ENCODE peak calls at places on chromosomes 13 and 19, in eight cellular contexts. P, B, Q, G, I, Z, T and N are unnamed samples.

GRCh38 chr13:63595811-63596210 is 2180.2 kb upstream of the PCDH20 start:
- DNase-seq in P (no peak), B (no peak), Q (no peak), G (no peak), I (no peak), Z (no peak), T (no peak), N (no peak)

GRCh38 chr19:33192010-33192409 is 2.1 kb upstream of the LRP3 start:
- DNase-seq in P (no peak), B (no peak), Q (no peak), G (peak), I (no peak), Z (no peak), T (no peak), N (no peak)

GRCh38 chr13:24680258-24680920 is at the start of gene ATP12A:
- DNase-seq in P (no peak), B (no peak), Q (peak), G (peak), I (peak), Z (no peak), T (no peak), N (peak)

GRCh38 chr13:94656766-94657165 is 55.1 kb downstream of the GPR180 start:
- DNase-seq in P (peak), B (peak), Q (peak), G (no peak), I (no peak), Z (peak), T (no peak), N (peak)

GRCh38 chr13:101785858-101786257 is 333.4 kb downstream of the ITGBL1 start:
- DNase-seq in P (peak), B (peak), Q (no peak), G (peak), I (no peak), Z (peak), T (no peak), N (peak)

GRCh38 chr19:54352041-54352440 is 12.7 kb downstream of the LAIR1 start:
- DNase-seq in P (no peak), B (no peak), Q (no peak), G (no peak), I (no peak), Z (no peak), T (no peak), N (no peak)

GRCh38 chr13:49439609-49440008 is 4.3 kb downstream of the CAB39L start:
- DNase-seq in P (no peak), B (no peak), Q (no peak), G (no peak), I (no peak), Z (no peak), T (no peak), N (no peak)

GRCh38 chr19:3642987-3643386 is 16.4 kb upstream of the CACTIN start:
- DNase-seq in P (peak), B (no peak), Q (peak), G (peak), I (no peak), Z (no peak), T (no peak), N (no peak)

GRCh38 chr19:49094505-49095482 is 9.5 kb downstream of the SNRNP70 start:
- DNase-seq in P (no peak), B (no peak), Q (no peak), G (no peak), I (no peak), Z (no peak), T (no peak), N (peak)

GRCh38 chr19:11581740-11582139 is 4.3 kb upstream of the ACP5 start:
- DNase-seq in P (no peak), B (no peak), Q (peak), G (no peak), I (no peak), Z (peak), T (no peak), N (no peak)

GRCh38 chr19:53394522-53394973 is 401 bp upstream of the ZNF765 start:
- DNase-seq in P (peak), B (peak), Q (no peak), G (peak), I (peak), Z (peak), T (no peak), N (no peak)

GRCh38 chr13:114161644-114162532 is 17.2 kb upstream of the CFAP97D2 start:
- DNase-seq in P (peak), B (no peak), Q (peak), G (no peak), I (peak), Z (peak), T (no peak), N (no peak)

GRCh38 chr13:19864018-19864338 is 529 bp upstream of the ZMYM5 start:
- DNase-seq in P (peak), B (peak), Q (peak), G (peak), I (peak), Z (peak), T (peak), N (peak)

GRCh38 chr13:37868691-37869505 is 674 bp downstream of the TRPC4 start:
- DNase-seq in P (peak), B (no peak), Q (no peak), G (peak), I (peak), Z (peak), T (no peak), N (peak)

GRCh38 chr13:96091164-96091931 is 1.4 kb downstream of the HS6ST3 start:
- DNase-seq in P (no peak), B (no peak), Q (no peak), G (peak), I (peak), Z (no peak), T (no peak), N (peak)

GRCh38 chr13:82330499-82330898 is 1551.8 kb downstream of the SLITRK1 start:
- DNase-seq in P (peak), B (no peak), Q (peak), G (no peak), I (no peak), Z (peak), T (no peak), N (peak)

GRCh38 chr13:74560325-74560724 is 426.1 kb upstream of the KLF12 start:
- DNase-seq in P (no peak), B (no peak), Q (no peak), G (no peak), I (no peak), Z (no peak), T (no peak), N (no peak)

GRCh38 chr19:58170860-58171259 is 12.0 kb upstream of the ZNF274 start:
- DNase-seq in P (peak), B (peak), Q (no peak), G (no peak), I (no peak), Z (peak), T (no peak), N (no peak)

GRCh38 chr19:37963190-37963947 is 56.4 kb downstream of the SIPA1L3 start:
- DNase-seq in P (no peak), B (no peak), Q (no peak), G (no peak), I (no peak), Z (peak), T (no peak), N (peak)

GRCh38 chr19:11192957-11193939 is 4.1 kb downstream of the KANK2 start:
- DNase-seq in P (no peak), B (no peak), Q (no peak), G (no peak), I (no peak), Z (no peak), T (no peak), N (no peak)

GRCh38 chr19:45311640-45312039 is 11.0 kb downstream of the CKM start:
- DNase-seq in P (no peak), B (no peak), Q (no peak), G (no peak), I (no peak), Z (peak), T (no peak), N (no peak)

GRCh38 chr19:48510421-48511268 is 990 bp downstream of the LMTK3 start:
- DNase-seq in P (peak), B (no peak), Q (peak), G (peak), I (peak), Z (peak), T (peak), N (peak)

GRCh38 chr13:110308377-110309158 is 1.5 kb downstream of the COL4A2 start:
- DNase-seq in P (peak), B (peak), Q (no peak), G (peak), I (peak), Z (peak), T (no peak), N (peak)

GRCh38 chr13:30569901-30570576 is 47.7 kb upstream of the USPL1 start:
- DNase-seq in P (peak), B (peak), Q (no peak), G (no peak), I (peak), Z (peak), T (no peak), N (peak)

GRCh38 chr19:7161292-7161691 is 91.8 kb downstream of the ZNF557 start:
- DNase-seq in P (no peak), B (no peak), Q (no peak), G (no peak), I (no peak), Z (no peak), T (no peak), N (no peak)

GRCh38 chr19:56966697-56967299 is 126.3 kb upstream of the PEG3 start:
- DNase-seq in P (no peak), B (no peak), Q (no peak), G (no peak), I (no peak), Z (no peak), T (no peak), N (no peak)

GRCh38 chr13:64993514-64994164 is 2236.5 kb downstream of the PCDH9 start:
- DNase-seq in P (peak), B (no peak), Q (no peak), G (no peak), I (no peak), Z (peak), T (no peak), N (no peak)

GRCh38 chr19:49430678-49431329 is 5.6 kb downstream of the GFY start:
- DNase-seq in P (peak), B (no peak), Q (peak), G (no peak), I (no peak), Z (peak), T (no peak), N (no peak)

GRCh38 chr19:38059897-38060296 is 152.9 kb downstream of the SIPA1L3 start:
- DNase-seq in P (peak), B (no peak), Q (peak), G (no peak), I (no peak), Z (no peak), T (no peak), N (no peak)

GRCh38 chr19:49664171-49665070 is 1.2 kb downstream of the IRF3 start:
- DNase-seq in P (peak), B (peak), Q (peak), G (peak), I (peak), Z (peak), T (peak), N (peak)

GRCh38 chr19:43469160-43469480 is 3.7 kb upstream of the LYPD3 start:
- DNase-seq in P (no peak), B (no peak), Q (peak), G (no peak), I (no peak), Z (peak), T (no peak), N (no peak)

GRCh38 chr19:46725859-46726393 is 9.0 kb upstream of the PRKD2 start:
- DNase-seq in P (no peak), B (no peak), Q (no peak), G (no peak), I (no peak), Z (no peak), T (no peak), N (no peak)

GRCh38 chr13:24528816-24529398 is 16.3 kb upstream of the PARP4 start:
- DNase-seq in P (no peak), B (no peak), Q (no peak), G (no peak), I (no peak), Z (no peak), T (no peak), N (no peak)

GRCh38 chr13:112652512-112653458 is 37.1 kb upstream of the ATP11A start:
- DNase-seq in P (no peak), B (no peak), Q (no peak), G (no peak), I (no peak), Z (peak), T (no peak), N (no peak)

GRCh38 chr19:19170053-19170945 is at the start of gene MEF2B:
- DNase-seq in P (peak), B (no peak), Q (peak), G (peak), I (peak), Z (peak), T (peak), N (peak)

GRCh38 chr19:2983351-2984195 is 6.2 kb downstream of the TLE6 start:
- DNase-seq in P (no peak), B (peak), Q (no peak), G (peak), I (peak), Z (peak), T (no peak), N (peak)

GRCh38 chr13:21579754-21580316 is 24.1 kb downstream of the MICU2 start:
- DNase-seq in P (peak), B (no peak), Q (peak), G (no peak), I (no peak), Z (peak), T (no peak), N (no peak)

GRCh38 chr13:105838231-105838630 is 697.2 kb downstream of the EFNB2 start:
- DNase-seq in P (no peak), B (no peak), Q (no peak), G (no peak), I (no peak), Z (no peak), T (no peak), N (no peak)

GRCh38 chr19:29193116-29193515 is 19.8 kb downstream of the UQCRFS1 start:
- DNase-seq in P (no peak), B (no peak), Q (no peak), G (no peak), I (no peak), Z (no peak), T (no peak), N (no peak)

GRCh38 chr13:110341445-110342247 is 34.6 kb downstream of the COL4A2 start:
- DNase-seq in P (no peak), B (no peak), Q (peak), G (no peak), I (no peak), Z (no peak), T (no peak), N (peak)